ENCODE peak calls at places on chromosomes 13 and 19, in seven cellular contexts. V is AG10803; W is transverse colon; Z is NCI-H146; Q is stimulated activated naive CD8-positive, alpha-beta T cell treated with anti-CD3 and anti-CD28 coated beads, Interleukin-15, amount 100 ng/mL, for 72 hours; U is T-helper 9 cell; S is astrocyte of the hippocampus. L is an unnamed sample.
A peak's percentile ranks its signal among the peaks of the same experiment; 100 is the strongest.

GRCh38 chr13:36297259-36297599 is 385 bp downstream of the CCDC169 start:
- DNase-seq in Q (no peak), V (peak; percentile 32), Z (no peak), S (no peak), W (no peak), U (no peak), L (no peak)

GRCh38 chr19:17933414-17934129 is 757 bp downstream of the CCDC124 start:
- DNase-seq in Z (no peak), U (no peak), V (peak; percentile 40), W (no peak), S (peak; percentile 40), Q (no peak), L (peak; percentile 54)

GRCh38 chr13:67229438-67230242 is 496 bp downstream of the PCDH9 start:
- DNase-seq in U (no peak), V (no peak), Q (peak; percentile 4), S (peak; percentile 44), W (no peak), Z (peak; percentile 72), L (no peak)

GRCh38 chr19:2176336-2176994 is 12.7 kb downstream of the DOT1L start:
- DNase-seq in U (no peak), S (peak; percentile 51), Q (no peak), Z (no peak), W (no peak), V (no peak), L (no peak)

GRCh38 chr13:110173247-110173818 is 133.6 kb downstream of the COL4A1 start:
- DNase-seq in Q (no peak), V (no peak), U (no peak), W (no peak), Z (no peak), S (peak; percentile 34), L (no peak)

GRCh38 chr19:38209671-38210457 is 14.2 kb downstream of the DPF1 start:
- DNase-seq in U (no peak), W (peak; percentile 47), Q (no peak), S (peak; percentile 63), Z (no peak), V (peak; percentile 46), L (no peak)

GRCh38 chr13:97627566-97627965 is 193.6 kb downstream of the RAP2A start:
- DNase-seq in V (peak; percentile 84), Q (no peak), W (no peak), Z (no peak), S (peak; percentile 85), U (no peak), L (no peak)

GRCh38 chr19:8095354-8095886 is 42.9 kb downstream of the CCL25 start:
- DNase-seq in V (no peak), U (no peak), Z (no peak), Q (no peak), S (no peak), W (no peak), L (no peak)

GRCh38 chr13:80828759-80829158 is 487.8 kb upstream of the SPRY2 start:
- DNase-seq in W (no peak), Q (no peak), V (no peak), U (no peak), S (no peak), Z (no peak), L (no peak)

GRCh38 chr19:49498475-49498874 is 2.2 kb downstream of the RPS11 start:
- DNase-seq in V (no peak), S (no peak), W (no peak), U (no peak), Z (no peak), Q (no peak), L (no peak)

GRCh38 chr19:52212572-52213255 is 22.9 kb downstream of the PPP2R1A start:
- DNase-seq in S (no peak), U (no peak), Q (no peak), Z (no peak), V (no peak), W (no peak), L (no peak)

GRCh38 chr19:34171539-34171876 is 796 bp upstream of the LSM14A start:
- DNase-seq in U (no peak), Z (no peak), S (no peak), V (peak; percentile 77), W (no peak), Q (peak; percentile 57), L (no peak)

GRCh38 chr13:110304256-110304655 is 2.7 kb downstream of the COL4A1 start:
- DNase-seq in U (no peak), Z (no peak), S (peak; percentile 52), W (no peak), V (peak; percentile 28), Q (no peak), L (no peak)

GRCh38 chr13:21852043-21852442 is 181.2 kb downstream of the FGF9 start:
- DNase-seq in W (no peak), V (peak; percentile 12), S (no peak), Q (no peak), U (no peak), Z (no peak), L (no peak)

GRCh38 chr19:35704218-35704617 is at the start of gene ZBTB32:
- DNase-seq in W (peak; percentile 30), Z (no peak), U (no peak), Q (no peak), S (peak; percentile 69), V (peak; percentile 51), L (no peak)

GRCh38 chr19:6425732-6426686 is 1.4 kb upstream of the KHSRP start:
- DNase-seq in W (peak; percentile 30), V (no peak), Z (no peak), Q (no peak), S (no peak), U (no peak), L (no peak)

GRCh38 chr13:37640499-37640898 is 41.9 kb upstream of the POSTN start:
- DNase-seq in Q (no peak), U (no peak), V (peak; percentile 81), Z (no peak), S (peak; percentile 75), W (no peak), L (no peak)

GRCh38 chr13:48562296-48563066 is 29.6 kb upstream of the RCBTB2 start:
- DNase-seq in S (no peak), U (peak; percentile 30), W (peak; percentile 33), Z (no peak), Q (peak; percentile 69), V (no peak), L (peak; percentile 45)

GRCh38 chr13:99652901-99653300 is 151.6 kb downstream of the TM9SF2 start:
- DNase-seq in U (no peak), Q (no peak), Z (no peak), S (no peak), V (no peak), W (no peak), L (no peak)

GRCh38 chr13:79986890-79987289 is 354.0 kb downstream of the SPRY2 start:
- DNase-seq in W (no peak), S (no peak), Q (no peak), V (no peak), U (no peak), Z (no peak), L (no peak)

GRCh38 chr19:30667746-30668145 is 295.6 kb downstream of the ZNF536 start:
- DNase-seq in W (no peak), V (no peak), Z (no peak), Q (no peak), U (no peak), S (no peak), L (no peak)

GRCh38 chr19:19064098-19064722 is 416 bp downstream of the SLC25A42 start:
- DNase-seq in W (peak; percentile 27), Q (no peak), S (no peak), V (no peak), U (no peak), Z (peak; percentile 42), L (no peak)

GRCh38 chr13:47087841-47088240 is 191.0 kb upstream of the HTR2A start:
- DNase-seq in Q (no peak), Z (no peak), V (peak; percentile 73), S (no peak), U (no peak), W (no peak), L (no peak)

GRCh38 chr13:49731766-49732165 is 40.5 kb upstream of the EBPL start:
- DNase-seq in Q (no peak), V (peak; percentile 62), W (no peak), S (peak; percentile 45), Z (no peak), U (no peak), L (no peak)

GRCh38 chr19:17404015-17404414 is 1.4 kb downstream of the BST2 start:
- DNase-seq in Q (no peak), S (no peak), V (no peak), Z (no peak), W (no peak), U (no peak), L (no peak)

GRCh38 chr19:45539460-45539859 is 32.2 kb downstream of the VASP start:
- DNase-seq in U (no peak), W (no peak), V (no peak), Z (no peak), Q (no peak), S (no peak), L (no peak)

GRCh38 chr13:82657471-82657870 is 1224.8 kb downstream of the SLITRK1 start:
- DNase-seq in V (no peak), S (no peak), Q (no peak), W (no peak), Z (no peak), U (no peak), L (no peak)

GRCh38 chr19:30686252-30686762 is 314.1 kb downstream of the ZNF536 start:
- DNase-seq in Q (no peak), V (peak; percentile 42), U (no peak), Z (no peak), S (peak; percentile 9), W (no peak), L (no peak)

GRCh38 chr13:27139565-27139964 is 32.0 kb downstream of the USP12 start:
- DNase-seq in U (no peak), Q (no peak), V (no peak), S (no peak), W (no peak), Z (no peak), L (no peak)

GRCh38 chr13:99085139-99085845 is 107.4 kb upstream of the DOCK9 start:
- DNase-seq in W (no peak), V (no peak), U (peak; percentile 30), S (peak; percentile 21), Z (no peak), Q (no peak), L (peak; percentile 52)

GRCh38 chr13:42329239-42329638 is 57.3 kb downstream of the AKAP11 start:
- DNase-seq in W (no peak), Q (no peak), U (no peak), V (no peak), S (no peak), Z (no peak), L (no peak)

GRCh38 chr13:44231786-44232516 is 141.7 kb upstream of the SERP2 start:
- DNase-seq in V (peak; percentile 95), U (no peak), W (peak; percentile 76), Q (no peak), S (peak; percentile 84), Z (no peak), L (no peak)

GRCh38 chr19:6765738-6766356 is 1.4 kb downstream of the SH2D3A start:
- DNase-seq in V (no peak), W (peak; percentile 95), Z (peak; percentile 73), U (no peak), Q (no peak), S (peak; percentile 47), L (no peak)

GRCh38 chr13:30881191-30881651 is 24.9 kb upstream of the MEDAG start:
- DNase-seq in W (no peak), V (peak; percentile 46), S (peak; percentile 38), U (no peak), Z (no peak), Q (no peak), L (no peak)

GRCh38 chr19:49677901-49678674 is 1.0 kb downstream of the PRMT1 start:
- DNase-seq in U (peak; percentile 78), Z (peak; percentile 80), V (peak; percentile 49), S (peak; percentile 84), W (peak; percentile 78), Q (peak; percentile 90), L (peak; percentile 91)

GRCh38 chr19:8335343-8336071 is 7.6 kb downstream of the KANK3 start:
- DNase-seq in Q (peak; percentile 61), Z (peak; percentile 49), W (peak; percentile 20), U (no peak), V (no peak), S (no peak), L (peak; percentile 65)

GRCh38 chr19:54477650-54478049 is 4.6 kb upstream of the CDC42EP5 start:
- DNase-seq in Z (no peak), U (no peak), S (no peak), W (no peak), Q (no peak), V (no peak), L (no peak)

GRCh38 chr13:85853901-85854663 is 54.9 kb upstream of the SLITRK6 start:
- DNase-seq in U (no peak), W (no peak), Z (no peak), V (no peak), Q (no peak), S (no peak), L (no peak)

L was measured in stimulated activated effector memory CD8-positive, alpha-beta T cell treated with anti-CD3 and anti-CD28 coated beads, Interleukin-12 subunit alpha, Interleukin-12 subunit beta, amount 100 ng/mL, for 72 hours.